ENCODE peak calls at places on chromosomes 2 and 18, in four cellular contexts. W is K562, V is GM12878, P is HepG2. T is an unnamed sample.

GRCh38 chr2:28224648-28225471 is 167.8 kb upstream of the FOSL2 start:
- DNase-seq in W (no peak), P (no peak), V (no peak), T (no peak)

GRCh38 chr2:131584380-131584779 is 56.7 kb downstream of the CCDC74A start:
- DNase-seq in W (no peak), P (no peak), V (no peak), T (no peak)

GRCh38 chr2:134407154-134407890 is 153.4 kb downstream of the MGAT5 start:
- DNase-seq in W (no peak), V (no peak), P (no peak), T (no peak)

GRCh38 chr2:23384551-23385349 is at the start of gene KLHL29:
- DNase-seq in V (no peak), W (peak), P (no peak), T (peak)

GRCh38 chr2:163455815-163456214 is 280.0 kb downstream of the FIGN start:
- DNase-seq in P (no peak), W (no peak), V (peak), T (no peak)

GRCh38 chr2:152555048-152555447 is 162.2 kb downstream of the PRPF40A start:
- DNase-seq in W (no peak), V (no peak), P (no peak), T (no peak)

GRCh38 chr18:2324459-2324858 is 246.8 kb downstream of the METTL4 start:
- DNase-seq in P (no peak), W (no peak), V (no peak), T (no peak)

GRCh38 chr2:37886745-37887144 is 38.3 kb upstream of the RMDN2 start:
- DNase-seq in P (no peak), V (no peak), W (no peak), T (no peak)

GRCh38 chr18:21682276-21683051 is 22.1 kb downstream of the ABHD3 start:
- DNase-seq in P (no peak), V (peak), W (no peak), T (no peak)

GRCh38 chr2:137888845-137889244 is 75.4 kb upstream of the HNMT start:
- DNase-seq in W (no peak), P (peak), V (no peak), T (peak)

GRCh38 chr2:38900726-38901125 is 11.1 kb downstream of the ARHGEF33 start:
- DNase-seq in V (no peak), W (no peak), P (no peak), T (no peak)

GRCh38 chr2:70906439-70907018 is 29.2 kb upstream of the ATP6V1B1 start:
- DNase-seq in V (no peak), W (no peak), P (no peak), T (no peak)

GRCh38 chr2:239466046-239466754 is 65.4 kb upstream of the HDAC4 start:
- DNase-seq in V (no peak), P (no peak), W (no peak), T (no peak)

DNA sequence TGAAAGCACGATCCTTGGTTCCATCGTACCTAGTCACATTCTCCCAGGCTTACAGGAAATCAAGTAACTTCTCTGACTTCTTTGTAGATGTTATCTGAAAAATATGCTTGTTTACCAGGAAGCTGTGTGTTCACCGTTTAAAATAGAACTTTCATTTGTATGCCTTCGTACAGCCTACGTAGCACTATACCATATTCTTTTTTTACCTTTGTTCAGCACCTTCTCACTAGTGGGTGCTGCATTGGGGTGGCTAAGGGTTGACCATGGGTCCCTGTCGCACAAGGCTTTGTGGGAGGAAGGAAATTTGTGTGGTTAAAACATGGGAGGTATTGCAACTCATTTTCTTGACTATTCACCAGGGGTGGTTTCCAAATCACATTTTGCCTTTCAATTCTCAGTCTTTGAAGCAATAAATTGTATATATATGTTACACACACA is 16.6 kb downstream of the MALT1 start:
- DNase-seq in P (no peak), W (no peak), V (peak), T (no peak)
- TF ChIP-seq FOXK2 in P (no peak), W (no peak), V (no peak), T (no peak)

GRCh38 chr2:156155319-156155718 is 177.2 kb downstream of the NR4A2 start:
- DNase-seq in W (no peak), V (no peak), P (no peak), T (no peak)

GRCh38 chr2:156156580-156156979 is 175.9 kb downstream of the NR4A2 start:
- DNase-seq in V (no peak), P (peak), W (no peak), T (no peak)

DNA sequence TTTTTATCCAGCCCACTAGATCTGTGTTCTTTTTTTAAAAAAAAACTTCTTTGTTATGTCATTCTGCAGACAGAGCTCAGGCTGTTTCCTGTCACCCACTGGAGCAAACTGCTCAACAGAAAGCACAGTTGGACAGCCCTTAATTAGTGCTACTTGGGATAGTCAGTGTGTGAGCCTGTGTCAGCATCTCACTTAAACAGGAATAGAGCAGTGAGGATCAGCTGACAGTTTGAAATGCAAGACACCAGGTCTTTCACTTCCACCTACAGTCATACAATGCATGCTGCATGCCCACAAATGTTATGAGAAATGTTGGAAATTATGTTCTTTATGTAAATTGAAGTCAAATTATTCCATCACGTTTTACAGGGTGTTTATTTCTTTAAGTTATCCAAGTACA is 174.9 kb downstream of the NR4A2 start:
- DNase-seq in V (no peak), W (no peak), P (no peak), T (no peak)
- TF ChIP-seq FOXK2 in V (no peak), W (no peak), P (no peak), T (no peak)

GRCh38 chr2:162369577-162369976 is 25.6 kb downstream of the GCA start:
- DNase-seq in W (no peak), P (no peak), V (no peak), T (no peak)
- TF ChIP-seq FOXK2 in W (no peak), P (no peak), V (no peak), T (no peak)

GRCh38 chr2:63049291-63050185 is 1.1 kb upstream of the OTX1 start:
- DNase-seq in P (no peak), V (no peak), W (no peak), T (peak)
- TF ChIP-seq FOXK2 in P (no peak), V (no peak), W (no peak), T (no peak)

DNA sequence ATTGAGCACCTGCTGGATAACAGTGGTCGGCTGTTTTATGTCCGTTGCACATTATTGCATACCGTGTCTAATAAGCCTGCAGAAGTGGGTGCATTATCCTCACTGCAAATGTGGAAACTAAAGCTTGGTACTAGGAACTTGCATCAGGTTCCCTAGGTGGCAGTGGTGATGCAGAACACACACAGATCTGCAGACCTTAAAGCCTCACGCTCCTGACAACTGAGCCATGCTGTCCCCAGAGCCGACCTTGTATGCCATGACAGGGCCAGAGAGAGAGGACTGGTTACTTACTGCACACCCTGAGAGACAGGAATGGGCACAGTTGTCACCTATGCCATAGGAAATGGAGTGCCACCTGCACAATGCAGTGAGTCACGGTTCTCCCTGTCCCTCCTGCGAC is 151.8 kb downstream of the SH3RF3 start:
- DNase-seq in V (no peak), P (no peak), W (no peak), T (no peak)
- TF ChIP-seq FOXK2 in V (no peak), P (no peak), W (no peak), T (no peak)

GRCh38 chr2:169736902-169737301 is 3.3 kb downstream of the KLHL23 start:
- DNase-seq in P (no peak), W (no peak), V (no peak), T (no peak)
- TF ChIP-seq FOXK2 in P (no peak), W (no peak), V (no peak), T (no peak)